ENCODE peak calls at places on chromosomes 1 and 21, in nine cellular contexts. One of them, this sample, is unnamed.

GRCh38 chr1:154779563-154780189 is 90.4 kb downstream of the KCNN3 start:
- DNase-seq in GM23248: no peak
- DNase-seq in OCI-LY7: no peak
- DNase-seq in hepatocyte: no peak
- DNase-seq in MM.1S: no peak
- DNase-seq in SK-N-SH: no peak
- DNase-seq in neural progenitor cell: no peak
- DNase-seq in GM23338: no peak
- DNase-seq in PC-3: no peak
- DNase-seq in this sample: no peak

GRCh38 chr21:17848228-17848627 is 29.1 kb upstream of the C21orf91 start:
- DNase-seq in GM23248: peak; percentile 95
- DNase-seq in hepatocyte: peak; percentile 9
- DNase-seq in MM.1S: no peak
- DNase-seq in GM23338: no peak
- DNase-seq in OCI-LY7: no peak
- DNase-seq in SK-N-SH: no peak
- DNase-seq in neural progenitor cell: no peak
- DNase-seq in PC-3: peak; percentile 82
- DNase-seq in this sample: no peak

GRCh38 chr1:79041666-79042065 is 35.1 kb upstream of the ADGRL4 start:
- DNase-seq in neural progenitor cell: no peak
- DNase-seq in OCI-LY7: no peak
- DNase-seq in MM.1S: no peak
- DNase-seq in GM23248: peak; percentile 52
- DNase-seq in SK-N-SH: no peak
- DNase-seq in hepatocyte: no peak
- DNase-seq in PC-3: no peak
- DNase-seq in GM23338: no peak
- DNase-seq in this sample: no peak

GRCh38 chr21:34928637-34929036 is 120.5 kb downstream of the RUNX1 start:
- DNase-seq in GM23248: no peak
- DNase-seq in SK-N-SH: no peak
- DNase-seq in OCI-LY7: no peak
- DNase-seq in GM23338: no peak
- DNase-seq in PC-3: no peak
- DNase-seq in MM.1S: no peak
- DNase-seq in neural progenitor cell: no peak
- DNase-seq in hepatocyte: no peak
- DNase-seq in this sample: no peak

GRCh38 chr1:119293777-119294176 is 74.8 kb upstream of the HAO2 start:
- DNase-seq in MM.1S: no peak
- DNase-seq in hepatocyte: no peak
- DNase-seq in GM23338: peak; percentile 19
- DNase-seq in SK-N-SH: no peak
- DNase-seq in GM23248: no peak
- DNase-seq in neural progenitor cell: no peak
- DNase-seq in PC-3: no peak
- DNase-seq in OCI-LY7: no peak
- DNase-seq in this sample: no peak

GRCh38 chr1:183567584-183567983 is 22.7 kb downstream of the NCF2 start:
- DNase-seq in hepatocyte: no peak
- DNase-seq in GM23248: peak; percentile 9
- DNase-seq in SK-N-SH: no peak
- DNase-seq in MM.1S: no peak
- DNase-seq in PC-3: peak; percentile 80
- DNase-seq in GM23338: no peak
- DNase-seq in neural progenitor cell: no peak
- DNase-seq in OCI-LY7: peak; percentile 21
- DNase-seq in this sample: no peak

GRCh38 chr21:32918467-32919140 is 107.1 kb upstream of the OLIG2 start:
- DNase-seq in MM.1S: no peak
- DNase-seq in OCI-LY7: no peak
- DNase-seq in PC-3: no peak
- DNase-seq in hepatocyte: no peak
- DNase-seq in neural progenitor cell: peak; percentile 76
- DNase-seq in SK-N-SH: no peak
- DNase-seq in GM23248: no peak
- DNase-seq in GM23338: no peak
- DNase-seq in this sample: no peak

GRCh38 chr1:28789816-28790215 is 22.2 kb upstream of the OPRD1 start:
- DNase-seq in GM23248: no peak
- DNase-seq in GM23338: no peak
- DNase-seq in MM.1S: no peak
- DNase-seq in neural progenitor cell: no peak
- DNase-seq in PC-3: no peak
- DNase-seq in SK-N-SH: no peak
- DNase-seq in OCI-LY7: no peak
- DNase-seq in hepatocyte: no peak
- DNase-seq in this sample: no peak

GRCh38 chr1:202663141-202663540 is 47.1 kb downstream of the SYT2 start:
- DNase-seq in PC-3: no peak
- DNase-seq in SK-N-SH: no peak
- DNase-seq in OCI-LY7: no peak
- DNase-seq in neural progenitor cell: no peak
- DNase-seq in GM23248: no peak
- DNase-seq in GM23338: no peak
- DNase-seq in MM.1S: no peak
- DNase-seq in hepatocyte: no peak
- DNase-seq in this sample: no peak

GRCh38 chr1:45752441-45753052 is 2.1 kb upstream of the IPP start:
- DNase-seq in SK-N-SH: no peak
- DNase-seq in GM23338: no peak
- DNase-seq in hepatocyte: no peak
- DNase-seq in PC-3: peak; percentile 21
- DNase-seq in MM.1S: peak; percentile 16
- DNase-seq in GM23248: peak; percentile 44
- DNase-seq in OCI-LY7: no peak
- DNase-seq in neural progenitor cell: no peak
- DNase-seq in this sample: no peak

GRCh38 chr1:226134170-226135058 is 52.1 kb downstream of the ACBD3 start:
- DNase-seq in GM23248: no peak
- DNase-seq in SK-N-SH: no peak
- DNase-seq in GM23338: no peak
- DNase-seq in hepatocyte: no peak
- DNase-seq in OCI-LY7: no peak
- DNase-seq in PC-3: no peak
- DNase-seq in neural progenitor cell: no peak
- DNase-seq in MM.1S: no peak
- DNase-seq in this sample: no peak

GRCh38 chr1:172976222-172977041 is 74.3 kb downstream of the TNFSF18 start:
- DNase-seq in GM23338: no peak
- DNase-seq in OCI-LY7: no peak
- DNase-seq in PC-3: peak; percentile 100
- DNase-seq in GM23248: peak; percentile 92
- DNase-seq in hepatocyte: peak; percentile 78
- DNase-seq in SK-N-SH: no peak
- DNase-seq in MM.1S: no peak
- DNase-seq in neural progenitor cell: no peak
- DNase-seq in this sample: no peak

GRCh38 chr1:59699227-59699847 is 115.4 kb upstream of the HOOK1 start:
- DNase-seq in SK-N-SH: peak; percentile 31
- DNase-seq in hepatocyte: peak; percentile 64
- DNase-seq in GM23248: peak; percentile 68
- DNase-seq in PC-3: peak; percentile 65
- DNase-seq in neural progenitor cell: peak; percentile 51
- DNase-seq in GM23338: peak; percentile 73
- DNase-seq in MM.1S: peak; percentile 63
- DNase-seq in OCI-LY7: peak; percentile 47
- DNase-seq in this sample: peak; percentile 15

GRCh38 chr1:246001821-246002220 is 505.3 kb downstream of the SMYD3 start:
- DNase-seq in PC-3: no peak
- DNase-seq in hepatocyte: no peak
- DNase-seq in SK-N-SH: no peak
- DNase-seq in GM23248: no peak
- DNase-seq in neural progenitor cell: no peak
- DNase-seq in GM23338: no peak
- DNase-seq in MM.1S: no peak
- DNase-seq in OCI-LY7: no peak
- DNase-seq in this sample: no peak

GRCh38 chr1:211925016-211925415 is 94.5 kb upstream of the LPGAT1 start:
- DNase-seq in GM23248: no peak
- DNase-seq in neural progenitor cell: peak; percentile 51
- DNase-seq in OCI-LY7: peak; percentile 29
- DNase-seq in PC-3: peak; percentile 69
- DNase-seq in GM23338: peak; percentile 52
- DNase-seq in hepatocyte: peak; percentile 52
- DNase-seq in SK-N-SH: no peak
- DNase-seq in MM.1S: peak; percentile 91
- DNase-seq in this sample: no peak

GRCh38 chr1:153447498-153448170 is 12.8 kb downstream of the S100A7 start:
- DNase-seq in GM23248: peak; percentile 91
- DNase-seq in OCI-LY7: no peak
- DNase-seq in MM.1S: no peak
- DNase-seq in PC-3: peak; percentile 76
- DNase-seq in SK-N-SH: no peak
- DNase-seq in neural progenitor cell: no peak
- DNase-seq in hepatocyte: no peak
- DNase-seq in GM23338: no peak
- DNase-seq in this sample: no peak

GRCh38 chr21:42258150-42258884 is 39.4 kb downstream of the ABCG1 start:
- DNase-seq in GM23338: peak; percentile 81
- DNase-seq in OCI-LY7: peak; percentile 87
- DNase-seq in hepatocyte: peak; percentile 72
- DNase-seq in SK-N-SH: peak; percentile 83
- DNase-seq in GM23248: peak; percentile 72
- DNase-seq in MM.1S: peak; percentile 75
- DNase-seq in PC-3: peak; percentile 60
- DNase-seq in neural progenitor cell: peak; percentile 80
- DNase-seq in this sample: peak; percentile 31

GRCh38 chr1:158246650-158247049 is 7.6 kb upstream of the CD1A start:
- DNase-seq in neural progenitor cell: no peak
- DNase-seq in GM23338: peak; percentile 20
- DNase-seq in MM.1S: peak; percentile 45
- DNase-seq in hepatocyte: no peak
- DNase-seq in PC-3: peak; percentile 44
- DNase-seq in SK-N-SH: no peak
- DNase-seq in OCI-LY7: peak; percentile 62
- DNase-seq in GM23248: no peak
- DNase-seq in this sample: peak; percentile 6

GRCh38 chr1:200034821-200035396 is 7.4 kb downstream of the NR5A2 start:
- DNase-seq in GM23338: peak; percentile 73
- DNase-seq in OCI-LY7: no peak
- DNase-seq in MM.1S: no peak
- DNase-seq in SK-N-SH: peak; percentile 44
- DNase-seq in GM23248: peak; percentile 67
- DNase-seq in PC-3: no peak
- DNase-seq in hepatocyte: peak; percentile 21
- DNase-seq in neural progenitor cell: peak; percentile 80
- DNase-seq in this sample: no peak

DNA sequence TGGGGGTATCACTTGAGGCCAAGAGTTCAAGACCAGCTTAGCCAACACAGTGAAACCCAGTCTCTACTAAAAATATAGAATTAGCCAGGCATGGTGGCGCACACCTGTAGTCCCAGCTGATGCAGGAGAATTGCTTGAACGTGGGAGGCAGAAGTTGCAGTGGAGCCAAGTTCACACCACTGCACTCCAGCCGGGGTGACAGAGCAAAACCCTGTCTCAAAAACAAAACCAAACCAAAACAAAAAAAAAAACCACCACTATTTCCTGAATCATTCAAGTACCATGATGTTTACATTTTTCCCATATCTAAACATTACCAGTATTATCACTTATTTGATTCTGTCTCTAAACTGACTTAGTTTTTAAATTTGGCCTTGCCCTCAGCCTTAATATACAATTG is 29.5 kb downstream of the TUT4 start:
- DNase-seq in SK-N-SH: no peak
- DNase-seq in MM.1S: peak; percentile 42
- DNase-seq in neural progenitor cell: no peak
- DNase-seq in OCI-LY7: no peak
- DNase-seq in PC-3: no peak
- DNase-seq in GM23248: peak; percentile 5
- DNase-seq in hepatocyte: no peak
- DNase-seq in GM23338: no peak
- DNase-seq in this sample: no peak
- H3K4me2 ChIP-seq in SK-N-SH: no peak overlapping the region
- H3K4me2 ChIP-seq in MM.1S: no peak overlapping the region
- H3K4me2 ChIP-seq in neural progenitor cell: no peak overlapping the region
- H3K4me2 ChIP-seq in OCI-LY7: no peak overlapping the region
- H3K4me2 ChIP-seq in PC-3: no peak overlapping the region
- H3K4me2 ChIP-seq in GM23248: no peak overlapping the region
- H3K4me2 ChIP-seq in hepatocyte: no peak overlapping the region
- H3K4me2 ChIP-seq in GM23338: no peak overlapping the region
- H3K4me2 ChIP-seq in this sample: no peak overlapping the region

GRCh38 chr1:117512728-117513321 is 93.0 kb upstream of the TENT5C start:
- DNase-seq in MM.1S: peak; percentile 30
- DNase-seq in PC-3: peak; percentile 63
- DNase-seq in OCI-LY7: peak; percentile 52
- DNase-seq in SK-N-SH: no peak
- DNase-seq in GM23248: peak; percentile 58
- DNase-seq in hepatocyte: peak; percentile 22
- DNase-seq in neural progenitor cell: peak; percentile 6
- DNase-seq in GM23338: peak; percentile 37
- DNase-seq in this sample: no peak
- TF ChIP-seq EZH2phosphoT487 in MM.1S: no peak
- TF ChIP-seq EZH2phosphoT487 in PC-3: no peak
- TF ChIP-seq EZH2phosphoT487 in OCI-LY7: no peak
- TF ChIP-seq EZH2phosphoT487 in SK-N-SH: no peak
- TF ChIP-seq EZH2phosphoT487 in GM23248: no peak
- TF ChIP-seq EZH2phosphoT487 in hepatocyte: no peak
- TF ChIP-seq EZH2phosphoT487 in neural progenitor cell: no peak
- TF ChIP-seq EZH2phosphoT487 in GM23338: no peak
- TF ChIP-seq EZH2phosphoT487 in this sample: no peak

GRCh38 chr1:210755991-210756669 is 377.8 kb downstream of the KCNH1 start:
- DNase-seq in SK-N-SH: peak; percentile 28
- DNase-seq in PC-3: no peak
- DNase-seq in OCI-LY7: no peak
- DNase-seq in GM23338: no peak
- DNase-seq in neural progenitor cell: no peak
- DNase-seq in MM.1S: no peak
- DNase-seq in hepatocyte: no peak
- DNase-seq in GM23248: no peak
- DNase-seq in this sample: no peak
- H3K4me2 ChIP-seq in SK-N-SH: no peak overlapping the region
- H3K4me2 ChIP-seq in PC-3: no peak overlapping the region
- H3K4me2 ChIP-seq in OCI-LY7: no peak overlapping the region
- H3K4me2 ChIP-seq in GM23338: no peak overlapping the region
- H3K4me2 ChIP-seq in neural progenitor cell: peak overlapping the region; percentile 58
- H3K4me2 ChIP-seq in MM.1S: no peak overlapping the region
- H3K4me2 ChIP-seq in hepatocyte: no peak overlapping the region
- H3K4me2 ChIP-seq in GM23248: no peak overlapping the region
- H3K4me2 ChIP-seq in this sample: no peak overlapping the region

GRCh38 chr1:223775054-223775453 is 62.7 kb downstream of the CAPN2 start:
- DNase-seq in PC-3: no peak
- DNase-seq in OCI-LY7: no peak
- DNase-seq in SK-N-SH: no peak
- DNase-seq in GM23248: peak; percentile 71
- DNase-seq in hepatocyte: no peak
- DNase-seq in neural progenitor cell: no peak
- DNase-seq in MM.1S: no peak
- DNase-seq in GM23338: no peak
- DNase-seq in this sample: no peak
- TF ChIP-seq EZH2phosphoT487 in PC-3: no peak
- TF ChIP-seq EZH2phosphoT487 in OCI-LY7: no peak
- TF ChIP-seq EZH2phosphoT487 in SK-N-SH: no peak
- TF ChIP-seq EZH2phosphoT487 in GM23248: no peak
- TF ChIP-seq EZH2phosphoT487 in hepatocyte: no peak
- TF ChIP-seq EZH2phosphoT487 in neural progenitor cell: no peak
- TF ChIP-seq EZH2phosphoT487 in MM.1S: no peak
- TF ChIP-seq EZH2phosphoT487 in GM23338: no peak
- TF ChIP-seq EZH2phosphoT487 in this sample: no peak

This sample was measured in HCT116.